ENCODE peak calls at places on chromosomes 4 and X, in ten cellular contexts. Z is NCI-H146; M is NAMALWA; A is stimulated activated CD4-positive, alpha-beta T cell treated with anti-CD3 and anti-CD28 coated beads, Interleukin-2, amount 100 ng/mL, for 48 hours; O is D341Med; R is CD4-positive, alpha-beta T cell; D is astrocyte of the hippocampus; K is psoas muscle; P is RPMI7951; S is activated CD8-positive, alpha-beta memory T cell treated with anti-CD3 and anti-CD28 coated beads, Interleukin-2, amount 50 U/mL, for 4 hours. W is an unnamed sample.

GRCh38 chr4:174999407-174999806 is 81.2 kb downstream of the ADAM29 start:
- DNase-seq in P (peak), A (no peak), R (no peak), O (no peak), M (no peak), D (peak), S (no peak), K (no peak), Z (no peak), W (no peak)

GRCh38 chr4:76993787-76994641 is 44.5 kb downstream of the SEPTIN11 start:
- DNase-seq in Z (no peak), O (no peak), P (peak), R (peak), S (peak), K (peak), M (peak), A (peak), D (no peak), W (peak)

GRCh38 chr4:42865572-42866189 is 26.8 kb upstream of the GRXCR1 start:
- DNase-seq in D (peak), Z (peak), P (peak), S (peak), A (peak), O (peak), M (peak), R (peak), K (no peak), W (peak)

GRCh38 chrX:41009816-41010187 is 75.4 kb upstream of the USP9X start:
- DNase-seq in O (no peak), A (peak), D (no peak), S (no peak), Z (no peak), P (no peak), K (no peak), M (peak), R (no peak), W (no peak)

GRCh38 chr4:54473077-54473545 is 184.6 kb upstream of the KIT start:
- DNase-seq in O (no peak), M (no peak), Z (no peak), S (no peak), A (no peak), D (peak), P (no peak), K (no peak), R (no peak), W (peak)

GRCh38 chrX:45824471-45824870 is 623.8 kb upstream of the DIPK2B start:
- DNase-seq in Z (no peak), M (no peak), O (peak), K (no peak), A (peak), D (peak), P (peak), S (peak), R (no peak), W (no peak)

GRCh38 chr4:153729901-153730300 is 29.9 kb downstream of the RNF175 start:
- DNase-seq in K (no peak), O (no peak), S (no peak), A (no peak), P (no peak), Z (no peak), D (no peak), R (no peak), M (no peak), W (no peak)

GRCh38 chrX:18701621-18702361 is 5.7 kb upstream of the PPEF1 start:
- DNase-seq in D (peak), O (no peak), R (no peak), K (no peak), M (no peak), A (no peak), Z (no peak), S (no peak), P (peak), W (no peak)

GRCh38 chr4:153067376-153067775 is 131.3 kb downstream of the FHDC1 start:
- DNase-seq in K (no peak), O (no peak), D (peak), R (no peak), Z (no peak), M (no peak), S (no peak), P (peak), A (no peak), W (no peak)

GRCh38 chr4:4810365-4810764 is 49.1 kb upstream of the MSX1 start:
- DNase-seq in S (no peak), M (no peak), O (no peak), Z (no peak), K (no peak), A (no peak), R (no peak), P (no peak), D (no peak), W (no peak)

GRCh38 chr4:141131738-141132688 is 1.3 kb downstream of the RNF150 start:
- DNase-seq in R (no peak), M (no peak), Z (no peak), P (no peak), K (peak), A (no peak), D (peak), O (peak), S (no peak), W (no peak)

GRCh38 chr4:4837921-4838601 is 21.4 kb upstream of the MSX1 start:
- DNase-seq in K (no peak), P (no peak), S (no peak), A (no peak), M (no peak), Z (no peak), D (peak), R (no peak), O (peak), W (no peak)

GRCh38 chr4:986949-987688 is at the start of gene IDUA:
- DNase-seq in R (peak), Z (peak), D (peak), A (peak), K (peak), M (peak), S (peak), O (peak), P (peak), W (no peak)

GRCh38 chr4:148026022-148026421 is 294.1 kb downstream of the ARHGAP10 start:
- DNase-seq in Z (no peak), R (no peak), M (no peak), O (no peak), K (no peak), D (peak), S (no peak), P (peak), A (no peak), W (no peak)

GRCh38 chr4:64897683-64898082 is 488.4 kb upstream of the TECRL start:
- DNase-seq in D (no peak), O (no peak), Z (no peak), K (no peak), R (no peak), M (no peak), A (no peak), S (no peak), P (no peak), W (no peak)